ENCODE peak calls at places on chromosome 7, in six cellular contexts. Z is IMR-90, Q is mesenchymal stem cell, S is neuronal stem cell, X is trophoblast cell, J is H1. A is an unnamed sample.

GRCh38 chr7:43625453-43625852 is 42.5 kb downstream of the STK17A start:
- DNase-seq in Z (no peak), S (no peak), J (no peak), X (no peak), Q (peak), A (no peak)

GRCh38 chr7:37180828-37181549 is 267.7 kb downstream of the ELMO1 start:
- DNase-seq in J (no peak), S (no peak), Z (no peak), X (no peak), Q (no peak), A (no peak)

GRCh38 chr7:20562461-20562860 is 53.0 kb upstream of the ABCB5 start:
- DNase-seq in S (no peak), Q (no peak), Z (no peak), X (no peak), J (no peak), A (no peak)

GRCh38 chr7:112060625-112061024 is 145.6 kb downstream of the DOCK4 start:
- DNase-seq in Z (no peak), X (no peak), J (no peak), S (no peak), Q (no peak), A (no peak)

GRCh38 chr7:276230-276835 is 13.6 kb upstream of the FOXL3 start:
- DNase-seq in Z (no peak), S (no peak), J (no peak), X (no peak), Q (no peak), A (no peak)

GRCh38 chr7:539731-540411 is 20.2 kb upstream of the PDGFA start:
- DNase-seq in J (no peak), Z (peak), Q (peak), S (no peak), X (peak), A (no peak)

GRCh38 chr7:100929811-100930174 is 19.5 kb upstream of the MUC3A start:
- DNase-seq in S (no peak), Q (no peak), X (peak), J (no peak), Z (no peak), A (no peak)

GRCh38 chr7:140769852-140770251 is 73.3 kb downstream of the NDUFB2 start:
- DNase-seq in Q (no peak), X (no peak), S (no peak), Z (no peak), J (no peak), A (no peak)

GRCh38 chr7:74199551-74200355 is 10.1 kb upstream of the LAT2 start:
- DNase-seq in S (no peak), J (no peak), Z (no peak), X (peak), Q (peak), A (peak)

GRCh38 chr7:36301914-36302771 is 87.5 kb upstream of the ANLN start:
- DNase-seq in Z (no peak), Q (no peak), X (no peak), S (no peak), J (no peak), A (no peak)

GRCh38 chr7:39589323-39590111 is 23.3 kb downstream of the YAE1 start:
- DNase-seq in Z (peak), X (peak), Q (peak), J (peak), S (peak), A (peak)

GRCh38 chr7:131652934-131653333 is 96.5 kb upstream of the PODXL start:
- DNase-seq in S (no peak), Q (no peak), J (no peak), X (no peak), Z (no peak), A (no peak)

GRCh38 chr7:7868245-7868899 is 100.2 kb upstream of the GLCCI1 start:
- DNase-seq in S (no peak), Q (no peak), Z (no peak), J (no peak), X (no peak), A (no peak)

GRCh38 chr7:98165827-98166667 is 45.2 kb upstream of the BHLHA15 start:
- DNase-seq in X (peak), Q (peak), J (peak), Z (peak), S (peak), A (peak)

GRCh38 chr7:79293655-79294142 is 159.8 kb downstream of the MAGI2 start:
- DNase-seq in S (no peak), Z (peak), J (no peak), X (no peak), Q (peak), A (no peak)

GRCh38 chr7:123548406-123548805 is 9.2 kb downstream of the NDUFA5 start:
- DNase-seq in S (no peak), X (no peak), Z (no peak), Q (no peak), J (no peak), A (no peak)

GRCh38 chr7:30764030-30764991 is 6.9 kb upstream of the MINDY4 start:
- DNase-seq in Z (peak), J (no peak), S (no peak), X (no peak), Q (peak), A (no peak)

GRCh38 chr7:53246974-53247373 is 211.5 kb downstream of the POM121L12 start:
- DNase-seq in S (no peak), Z (no peak), X (no peak), J (no peak), Q (no peak), A (no peak)
- H3K14ac ChIP-seq in S (no peak), Z (no peak), X (no peak), J (no peak), Q (no peak), A (no peak)

DNA sequence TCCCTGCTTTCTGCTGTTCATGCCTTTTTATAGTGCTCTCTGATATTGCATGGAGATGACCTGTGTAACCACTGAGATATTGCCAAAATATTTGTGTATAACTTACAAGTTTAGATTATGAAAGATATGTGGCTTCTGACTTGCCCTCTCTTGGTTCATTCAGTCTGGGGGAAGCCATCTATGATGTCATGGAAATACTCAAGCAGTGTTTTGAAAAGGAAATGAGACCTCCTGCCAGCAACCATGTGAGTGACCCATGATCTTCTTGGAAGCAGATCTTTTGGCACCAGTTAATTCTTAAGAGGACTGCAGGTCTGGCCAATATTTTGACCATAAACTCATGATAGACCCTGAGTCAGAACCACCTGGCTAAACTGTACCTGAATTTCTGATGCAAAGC is 183.0 kb downstream of the THSD7A start:
- DNase-seq in X (no peak), S (no peak), J (no peak), Q (no peak), Z (no peak), A (no peak)
- H3K14ac ChIP-seq in X (no peak), S (no peak), J (no peak), Q (no peak), Z (no peak), A (no peak)

DNA sequence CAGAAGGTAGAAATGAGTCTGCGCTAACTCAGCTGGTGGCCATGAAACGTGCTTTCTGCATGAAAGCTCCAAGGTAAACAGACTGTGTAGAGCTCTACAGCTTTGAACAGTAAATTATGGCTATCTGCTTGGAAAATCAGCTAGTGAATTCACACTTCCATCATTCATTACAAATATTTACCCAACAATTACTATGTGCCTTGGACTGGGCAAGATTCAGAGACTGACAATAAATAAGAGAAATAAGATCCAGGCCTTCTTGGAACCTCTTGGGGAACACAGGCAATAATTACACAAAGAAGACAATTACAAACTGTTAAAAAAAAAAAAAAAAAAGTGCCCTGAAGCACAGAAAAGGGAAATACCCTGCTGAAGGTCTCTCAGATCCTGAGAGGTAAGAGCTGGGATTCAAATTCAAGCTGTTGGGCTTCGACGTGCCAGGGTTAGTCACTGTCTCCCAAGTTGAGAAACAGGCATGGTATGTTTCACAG is 15.8 kb downstream of the TSPAN12 start:
- DNase-seq in Q (peak), J (no peak), S (no peak), X (peak), Z (no peak), A (no peak)
- H3K14ac ChIP-seq in Q (no peak), J (no peak), S (no peak), X (no peak), Z (no peak), A (no peak)

GRCh38 chr7:49845626-49846025 is 72.2 kb downstream of the VWC2 start:
- DNase-seq in S (no peak), Q (no peak), J (no peak), Z (no peak), X (no peak), A (no peak)

GRCh38 chr7:49839863-49840262 is 66.4 kb downstream of the VWC2 start:
- DNase-seq in X (no peak), S (no peak), Q (no peak), Z (no peak), J (no peak), A (no peak)
- H3K14ac ChIP-seq in X (no peak), S (no peak), Q (no peak), Z (no peak), J (no peak), A (no peak)

GRCh38 chr7:12350971-12351370 is 52.7 kb downstream of the VWDE start:
- DNase-seq in Z (no peak), X (no peak), J (no peak), Q (no peak), S (no peak), A (no peak)
- H3K14ac ChIP-seq in Z (no peak), X (no peak), J (no peak), Q (no peak), S (no peak), A (no peak)

A was measured in H9.